ENCODE peak calls at places on chromosomes 2 and 18, in ten cellular contexts. One of them, this sample, is unnamed.

GRCh38 chr2:188170356-188170755 is 121.3 kb upstream of the GULP1 start:
- DNase-seq in fibroblast of mammary gland: no peak
- DNase-seq in HTR-8/SVneo: no peak
- DNase-seq in GM04504: no peak
- DNase-seq in effector CD4-positive, alpha-beta T cell: no peak
- DNase-seq in aorta: no peak
- DNase-seq in NCI-H82: no peak
- DNase-seq in GM12865: no peak
- DNase-seq in Panc1: no peak
- DNase-seq in EL: no peak
- DNase-seq in this sample: peak; percentile 40

GRCh38 chr2:16325613-16326510 is 339.8 kb downstream of the CYRIA start:
- DNase-seq in fibroblast of mammary gland: no peak
- DNase-seq in HTR-8/SVneo: no peak
- DNase-seq in GM04504: no peak
- DNase-seq in effector CD4-positive, alpha-beta T cell: no peak
- DNase-seq in aorta: no peak
- DNase-seq in NCI-H82: no peak
- DNase-seq in GM12865: no peak
- DNase-seq in Panc1: no peak
- DNase-seq in EL: no peak
- DNase-seq in this sample: no peak

GRCh38 chr2:65382776-65383357 is 49.5 kb downstream of the SPRED2 start:
- DNase-seq in fibroblast of mammary gland: peak; percentile 94
- DNase-seq in HTR-8/SVneo: peak; percentile 75
- DNase-seq in GM04504: peak; percentile 51
- DNase-seq in effector CD4-positive, alpha-beta T cell: peak; percentile 39
- DNase-seq in aorta: peak; percentile 89
- DNase-seq in NCI-H82: no peak
- DNase-seq in GM12865: peak; percentile 92
- DNase-seq in Panc1: no peak
- DNase-seq in EL: peak; percentile 88
- DNase-seq in this sample: peak; percentile 81

GRCh38 chr2:12263730-12264129 is 453.0 kb upstream of the TRIB2 start:
- DNase-seq in fibroblast of mammary gland: no peak
- DNase-seq in HTR-8/SVneo: no peak
- DNase-seq in GM04504: no peak
- DNase-seq in effector CD4-positive, alpha-beta T cell: no peak
- DNase-seq in aorta: no peak
- DNase-seq in NCI-H82: no peak
- DNase-seq in GM12865: no peak
- DNase-seq in Panc1: no peak
- DNase-seq in EL: no peak
- DNase-seq in this sample: no peak

GRCh38 chr2:108911807-108912628 is 77.0 kb downstream of the EDAR start:
- DNase-seq in fibroblast of mammary gland: no peak
- DNase-seq in HTR-8/SVneo: no peak
- DNase-seq in GM04504: no peak
- DNase-seq in effector CD4-positive, alpha-beta T cell: no peak
- DNase-seq in aorta: no peak
- DNase-seq in NCI-H82: no peak
- DNase-seq in GM12865: no peak
- DNase-seq in Panc1: no peak
- DNase-seq in EL: no peak
- DNase-seq in this sample: no peak

GRCh38 chr18:9296233-9297006 is 38.2 kb upstream of the TWSG1 start:
- DNase-seq in fibroblast of mammary gland: no peak
- DNase-seq in HTR-8/SVneo: no peak
- DNase-seq in GM04504: no peak
- DNase-seq in effector CD4-positive, alpha-beta T cell: no peak
- DNase-seq in aorta: no peak
- DNase-seq in NCI-H82: no peak
- DNase-seq in GM12865: no peak
- DNase-seq in Panc1: no peak
- DNase-seq in EL: no peak
- DNase-seq in this sample: no peak

GRCh38 chr2:72081450-72081849 is 66.2 kb downstream of the CYP26B1 start:
- DNase-seq in fibroblast of mammary gland: no peak
- DNase-seq in HTR-8/SVneo: peak; percentile 31
- DNase-seq in GM04504: peak; percentile 12
- DNase-seq in effector CD4-positive, alpha-beta T cell: no peak
- DNase-seq in aorta: no peak
- DNase-seq in NCI-H82: no peak
- DNase-seq in GM12865: no peak
- DNase-seq in Panc1: no peak
- DNase-seq in EL: no peak
- DNase-seq in this sample: no peak

GRCh38 chr2:112927745-112928144 is 16.8 kb downstream of the IL37 start:
- DNase-seq in fibroblast of mammary gland: no peak
- DNase-seq in HTR-8/SVneo: no peak
- DNase-seq in GM04504: no peak
- DNase-seq in effector CD4-positive, alpha-beta T cell: no peak
- DNase-seq in aorta: no peak
- DNase-seq in NCI-H82: no peak
- DNase-seq in GM12865: no peak
- DNase-seq in Panc1: no peak
- DNase-seq in EL: no peak
- DNase-seq in this sample: no peak

GRCh38 chr2:105517814-105518705 is 119.2 kb upstream of the FHL2 start:
- DNase-seq in fibroblast of mammary gland: peak; percentile 49
- DNase-seq in HTR-8/SVneo: no peak
- DNase-seq in GM04504: no peak
- DNase-seq in effector CD4-positive, alpha-beta T cell: no peak
- DNase-seq in aorta: peak; percentile 88
- DNase-seq in NCI-H82: peak; percentile 14
- DNase-seq in GM12865: no peak
- DNase-seq in Panc1: no peak
- DNase-seq in EL: peak; percentile 62
- DNase-seq in this sample: no peak

GRCh38 chr2:79085382-79085781 is 2.4 kb downstream of the REG1B start:
- DNase-seq in fibroblast of mammary gland: no peak
- DNase-seq in HTR-8/SVneo: no peak
- DNase-seq in GM04504: no peak
- DNase-seq in effector CD4-positive, alpha-beta T cell: no peak
- DNase-seq in aorta: no peak
- DNase-seq in NCI-H82: no peak
- DNase-seq in GM12865: no peak
- DNase-seq in Panc1: no peak
- DNase-seq in EL: no peak
- DNase-seq in this sample: no peak

GRCh38 chr2:187505064-187505672 is 49.1 kb downstream of the TFPI start:
- DNase-seq in fibroblast of mammary gland: no peak
- DNase-seq in HTR-8/SVneo: no peak
- DNase-seq in GM04504: no peak
- DNase-seq in effector CD4-positive, alpha-beta T cell: no peak
- DNase-seq in aorta: no peak
- DNase-seq in NCI-H82: no peak
- DNase-seq in GM12865: no peak
- DNase-seq in Panc1: no peak
- DNase-seq in EL: no peak
- DNase-seq in this sample: no peak

GRCh38 chr2:73176205-73176880 is 26.0 kb upstream of the NOTO start:
- DNase-seq in fibroblast of mammary gland: no peak
- DNase-seq in HTR-8/SVneo: no peak
- DNase-seq in GM04504: no peak
- DNase-seq in effector CD4-positive, alpha-beta T cell: no peak
- DNase-seq in aorta: peak; percentile 58
- DNase-seq in NCI-H82: no peak
- DNase-seq in GM12865: peak; percentile 35
- DNase-seq in Panc1: no peak
- DNase-seq in EL: peak; percentile 36
- DNase-seq in this sample: no peak

GRCh38 chr18:9951022-9951859 is 37.4 kb downstream of the VAPA start:
- DNase-seq in fibroblast of mammary gland: peak; percentile 76
- DNase-seq in HTR-8/SVneo: peak; percentile 43
- DNase-seq in GM04504: peak; percentile 29
- DNase-seq in effector CD4-positive, alpha-beta T cell: no peak
- DNase-seq in aorta: no peak
- DNase-seq in NCI-H82: peak; percentile 79
- DNase-seq in GM12865: peak; percentile 63
- DNase-seq in Panc1: peak; percentile 27
- DNase-seq in EL: peak; percentile 63
- DNase-seq in this sample: no peak

GRCh38 chr18:69898241-69898861 is 49.3 kb downstream of the CD226 start:
- DNase-seq in fibroblast of mammary gland: no peak
- DNase-seq in HTR-8/SVneo: no peak
- DNase-seq in GM04504: no peak
- DNase-seq in effector CD4-positive, alpha-beta T cell: peak; percentile 5
- DNase-seq in aorta: no peak
- DNase-seq in NCI-H82: no peak
- DNase-seq in GM12865: peak; percentile 59
- DNase-seq in Panc1: no peak
- DNase-seq in EL: no peak
- DNase-seq in this sample: no peak

GRCh38 chr18:46622999-46623398 is 34.0 kb downstream of the LOXHD1 start:
- DNase-seq in fibroblast of mammary gland: peak; percentile 28
- DNase-seq in HTR-8/SVneo: no peak
- DNase-seq in GM04504: no peak
- DNase-seq in effector CD4-positive, alpha-beta T cell: no peak
- DNase-seq in aorta: no peak
- DNase-seq in NCI-H82: peak; percentile 41
- DNase-seq in GM12865: peak; percentile 9
- DNase-seq in Panc1: no peak
- DNase-seq in EL: no peak
- DNase-seq in this sample: no peak

GRCh38 chr18:59919026-59919425 is 19.2 kb downstream of the PMAIP1 start:
- DNase-seq in fibroblast of mammary gland: no peak
- DNase-seq in HTR-8/SVneo: no peak
- DNase-seq in GM04504: no peak
- DNase-seq in effector CD4-positive, alpha-beta T cell: no peak
- DNase-seq in aorta: no peak
- DNase-seq in NCI-H82: no peak
- DNase-seq in GM12865: no peak
- DNase-seq in Panc1: no peak
- DNase-seq in EL: no peak
- DNase-seq in this sample: no peak

GRCh38 chr2:154158101-154158500 is 286.4 kb downstream of the GALNT13 start:
- DNase-seq in fibroblast of mammary gland: peak; percentile 28
- DNase-seq in HTR-8/SVneo: no peak
- DNase-seq in GM04504: no peak
- DNase-seq in effector CD4-positive, alpha-beta T cell: no peak
- DNase-seq in aorta: no peak
- DNase-seq in NCI-H82: peak; percentile 20
- DNase-seq in GM12865: no peak
- DNase-seq in Panc1: no peak
- DNase-seq in EL: no peak
- DNase-seq in this sample: no peak